ENCODE peak calls at places on chromosome X, in six cellular contexts. M, Y, V, B, R and K are unnamed samples. For H3K4me1, the result is how much of the 10 kb centered on the place peaks cover.

GRCh38 chrX:96417695-96418094 is 266.9 kb upstream of the DIAPH2 start:
- DNase-seq in V (no peak), B (no peak), R (no peak), M (no peak), Y (no peak), K (no peak)

GRCh38 chrX:153905481-153906095 is 1.1 kb downstream of the AVPR2 start:
- DNase-seq in B (no peak), R (no peak), Y (no peak), M (no peak), V (no peak), K (no peak)

GRCh38 chrX:21661316-21661715 is 3.2 kb upstream of the KLHL34 start:
- DNase-seq in V (no peak), B (no peak), Y (no peak), M (no peak), R (no peak), K (no peak)

GRCh38 chrX:37905436-37906147 is 58.2 kb upstream of the DYNLT3 start:
- DNase-seq in Y (peak), V (peak), B (peak), R (no peak), M (no peak), K (no peak)

GRCh38 chrX:107686792-107687191 is 58.5 kb downstream of the PRPS1 start:
- DNase-seq in B (no peak), Y (no peak), V (no peak), M (no peak), R (no peak), K (no peak)

GRCh38 chrX:107736781-107737531 is 38.6 kb downstream of the TSC22D3 start:
- DNase-seq in R (no peak), B (peak), M (no peak), Y (no peak), V (peak), K (no peak)

GRCh38 chrX:154513662-154514204 is 2.3 kb downstream of the FAM3A start:
- DNase-seq in M (no peak), R (no peak), B (no peak), V (no peak), Y (no peak), K (no peak)

GRCh38 chrX:94492541-94492940 is 818.5 kb downstream of the FAM133A start:
- DNase-seq in B (peak), Y (peak), V (no peak), R (no peak), M (no peak), K (no peak)

GRCh38 chrX:129845616-129846190 is 2.0 kb upstream of the ZDHHC9 start:
- DNase-seq in M (no peak), B (no peak), R (no peak), V (no peak), Y (no peak), K (no peak)
- H3K4me1 ChIP-seq in M (under half), B (under half), R (under half), V (under half), Y (under half), K (under half)

DNA sequence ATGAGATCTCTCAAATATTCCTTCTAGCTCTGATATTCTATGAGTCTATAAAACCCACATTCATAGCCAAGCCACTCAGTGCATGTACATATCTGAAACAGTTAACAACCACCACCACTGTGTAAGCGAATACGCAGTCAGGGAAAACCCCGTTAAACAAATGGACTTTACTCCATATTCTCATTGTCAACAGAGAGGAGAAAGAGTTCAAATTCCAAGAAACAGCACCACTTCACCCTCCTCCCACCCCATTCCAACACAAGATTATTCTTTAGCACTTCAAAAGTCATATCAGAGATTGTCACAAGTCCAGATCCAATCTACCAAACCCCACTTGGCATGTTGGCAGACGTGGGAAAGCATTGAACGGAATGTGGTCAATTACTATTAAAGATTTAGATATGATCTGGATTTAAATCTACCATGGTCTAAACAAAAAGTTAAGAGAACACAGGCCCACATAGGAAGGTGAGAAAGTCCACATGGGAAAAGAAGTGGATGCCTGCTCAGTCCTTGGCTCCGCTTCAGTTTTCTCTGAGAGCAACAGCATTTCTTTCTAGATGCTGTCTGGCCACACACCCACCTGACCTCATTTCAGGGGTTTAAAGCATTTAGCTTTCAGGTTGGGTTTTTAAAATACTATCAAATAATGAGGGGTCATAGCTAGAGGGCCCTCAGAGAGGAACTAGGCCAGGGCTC is 39.8 kb upstream of the KLHL13 start:
- DNase-seq in M (no peak), V (no peak), Y (no peak), B (no peak), R (no peak), K (no peak)
- TF ChIP-seq POLR2A in M (no peak), V (no peak), Y (no peak), B (no peak), R (no peak), K (no peak)

GRCh38 chrX:35726176-35726575 is 72.0 kb upstream of the MAGEB16 start:
- DNase-seq in Y (no peak), B (peak), M (no peak), R (no peak), V (peak), K (peak)

GRCh38 chrX:35733879-35734278 is 64.3 kb upstream of the MAGEB16 start:
- DNase-seq in M (no peak), B (no peak), R (no peak), V (no peak), Y (no peak), K (no peak)

GRCh38 chrX:35728481-35728880 is 69.7 kb upstream of the MAGEB16 start:
- DNase-seq in V (no peak), Y (no peak), M (no peak), B (no peak), R (no peak), K (no peak)
- H3K4me3 ChIP-seq in V (no peak), Y (no peak), M (no peak), B (no peak), R (no peak), K (no peak)

GRCh38 chrX:40468033-40468979 is 112.5 kb upstream of the ATP6AP2 start:
- DNase-seq in R (no peak), Y (peak), V (peak), B (peak), M (no peak), K (peak)
- H3K4me1 ChIP-seq in R (under half), Y (under half), V (under half), B (under half), M (under half), K (under half)

GRCh38 chrX:49269010-49269767 is 404 bp upstream of the PPP1R3F start:
- DNase-seq in Y (peak), R (peak), V (peak), B (peak), M (peak), K (peak)
- TF ChIP-seq POLR2A in Y (no peak), R (no peak), V (peak), B (peak), M (no peak), K (no peak)

GRCh38 chrX:119622356-119623232 is 16.4 kb upstream of the NKRF start:
- DNase-seq in V (peak), B (peak), R (no peak), M (no peak), Y (peak), K (peak)
- H3K4me3 ChIP-seq in V (no peak), B (no peak), R (no peak), M (no peak), Y (no peak), K (no peak)

GRCh38 chrX:131330735-131331134 is 41.6 kb upstream of the IGSF1 start:
- DNase-seq in V (no peak), B (no peak), R (no peak), M (no peak), Y (no peak), K (no peak)
- H3K4me1 ChIP-seq in V (under half), B (under half), R (under half), M (under half), Y (under half), K (under half)

GRCh38 chrX:120625366-120625765 is 4.5 kb downstream of the C1GALT1C1 start:
- DNase-seq in R (no peak), V (no peak), Y (no peak), M (no peak), B (no peak), K (no peak)

GRCh38 chrX:120629667-120630537 is at the start of gene C1GALT1C1:
- DNase-seq in B (peak), M (peak), V (peak), Y (peak), R (peak), K (peak)
- TF ChIP-seq POLR2A in B (peak), M (no peak), V (peak), Y (no peak), R (no peak), K (no peak)

GRCh38 chrX:148426467-148426866 is 74.0 kb upstream of the AFF2 start:
- DNase-seq in V (no peak), B (no peak), R (no peak), Y (no peak), M (no peak), K (no peak)
- H3K4me3 ChIP-seq in V (no peak), B (no peak), R (no peak), Y (no peak), M (no peak), K (no peak)

GRCh38 chrX:7606253-7606652 is 236.7 kb upstream of the VCX start:
- DNase-seq in B (no peak), M (no peak), R (no peak), Y (no peak), V (no peak), K (no peak)
- H3K4me1 ChIP-seq in B (under half), M (under half), R (under half), Y (under half), V (under half), K (under half)